ENCODE peak calls at places on chromosomes 4 and X, in nine cellular contexts. C is stomach, Y is gastrocnemius medialis, I is esophagus squamous epithelium, Z is lower lobe of right lung, N is mesenchymal stem cell, R is astrocyte, B is neural progenitor cell, A is pancreas. Q is an unnamed sample.

GRCh38 chr4:128796934-128797333 is 12.6 kb upstream of the JADE1 start:
- DNase-seq in Y (no peak), Z (no peak), I (no peak), A (no peak), R (no peak), N (no peak), C (peak; percentile 36), B (no peak), Q (no peak)

GRCh38 chr4:52057196-52057595 is 6.1 kb downstream of the SPATA18 start:
- DNase-seq in Z (no peak), R (no peak), A (no peak), C (no peak), I (no peak), B (no peak), Y (no peak), N (peak; percentile 51), Q (no peak)

GRCh38 chr4:99612704-99613103 is 38.1 kb downstream of the MTTP start:
- DNase-seq in Y (no peak), I (no peak), N (no peak), A (peak; percentile 12), C (no peak), R (no peak), B (no peak), Z (no peak), Q (no peak)

GRCh38 chr4:8079916-8080753 is 78.5 kb downstream of the ABLIM2 start:
- DNase-seq in Y (no peak), A (no peak), Z (peak; percentile 30), I (no peak), R (no peak), B (peak; percentile 27), N (no peak), C (no peak), Q (no peak)

GRCh38 chrX:20254712-20255299 is 11.9 kb downstream of the RPS6KA3 start:
- DNase-seq in C (no peak), I (no peak), N (no peak), B (no peak), Y (no peak), R (peak; percentile 56), A (no peak), Z (no peak), Q (no peak)

GRCh38 chrX:19836337-19836736 is 51.1 kb downstream of the SH3KBP1 start:
- DNase-seq in Z (no peak), N (no peak), Y (no peak), I (no peak), R (no peak), C (no peak), B (no peak), A (no peak), Q (no peak)

GRCh38 chr4:182913621-182914020 is 3.6 kb downstream of the DCTD start:
- DNase-seq in C (no peak), R (no peak), A (no peak), Z (no peak), N (no peak), I (no peak), B (no peak), Y (no peak), Q (no peak)

GRCh38 chr4:67915400-67915966 is 31.7 kb upstream of the TMPRSS11D start:
- DNase-seq in Z (no peak), N (no peak), B (no peak), A (no peak), I (no peak), Y (no peak), C (no peak), R (no peak), Q (no peak)

GRCh38 chr4:117577686-117578085 is 456.6 kb upstream of the NDST3 start:
- DNase-seq in Y (no peak), A (no peak), B (no peak), R (peak; percentile 22), C (no peak), I (no peak), Z (no peak), N (peak; percentile 33), Q (no peak)

GRCh38 chrX:147333821-147334220 is 519.3 kb upstream of the CXorf51A start:
- DNase-seq in I (no peak), N (no peak), B (no peak), A (no peak), C (no peak), Z (no peak), Y (no peak), R (no peak), Q (peak; percentile 47)

GRCh38 chr4:84920591-84920990 is 45.9 kb downstream of the WDFY3 start:
- DNase-seq in R (peak; percentile 62), Y (no peak), Z (no peak), N (peak; percentile 73), A (no peak), C (no peak), I (no peak), B (no peak), Q (no peak)

GRCh38 chr4:144649646-144650045 is 3.7 kb downstream of the HHIP start:
- DNase-seq in Y (no peak), A (no peak), B (peak; percentile 78), R (no peak), N (no peak), Z (no peak), I (no peak), C (no peak), Q (no peak)

GRCh38 chrX:132651411-132652086 is 162.7 kb upstream of the MBNL3 start:
- DNase-seq in A (no peak), I (no peak), Z (no peak), N (peak; percentile 39), B (no peak), Y (no peak), C (no peak), R (peak; percentile 26), Q (no peak)

GRCh38 chr4:54525602-54526001 is 132.2 kb upstream of the KIT start:
- DNase-seq in Y (no peak), I (no peak), C (no peak), A (no peak), N (peak; percentile 60), Z (no peak), B (no peak), R (peak; percentile 82), Q (no peak)

GRCh38 chr4:83149885-83150562 is 35.5 kb upstream of the PLAC8 start:
- DNase-seq in C (no peak), I (no peak), Z (no peak), Y (no peak), R (no peak), N (no peak), B (no peak), A (no peak), Q (no peak)

DNA sequence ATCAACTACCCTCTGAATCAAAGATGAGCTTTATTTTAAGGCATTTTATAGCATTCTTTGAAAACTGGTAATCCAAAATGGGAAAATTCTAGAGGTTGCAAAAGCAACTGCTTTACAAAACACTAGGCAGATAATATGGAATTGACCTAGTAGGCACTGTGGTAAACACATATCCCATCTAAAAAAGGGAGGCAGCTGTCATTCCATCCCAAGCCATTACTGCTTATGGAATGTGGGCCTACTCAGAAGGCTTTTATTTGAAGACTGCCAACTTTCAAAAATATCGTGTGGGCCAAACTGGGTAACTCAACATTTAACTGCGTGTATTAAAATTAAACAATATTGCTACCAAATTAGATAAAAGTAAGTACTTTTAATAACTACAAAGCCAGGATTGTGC is 19.3 kb downstream of the UBE2D3 start:
- DNase-seq in Z (no peak), I (no peak), C (no peak), Y (no peak), A (no peak), B (no peak), R (no peak), N (no peak), Q (no peak)
- H3K4me1 ChIP-seq in Z (peaks cover 46% of the 10 kb centered on the region), I (no peaks in the 10 kb centered on the region), C (peaks cover 5% of the 10 kb centered on the region), Y (peaks cover 67% of the 10 kb centered on the region), A (peaks cover 6% of the 10 kb centered on the region), B (peaks cover 24% of the 10 kb centered on the region), R (peaks cover 14% of the 10 kb centered on the region), N (peaks cover 8% of the 10 kb centered on the region), Q (peaks cover 9% of the 10 kb centered on the region)

GRCh38 chr4:176833416-176833815 is 40.7 kb upstream of the VEGFC start:
- DNase-seq in B (peak; percentile 42), C (no peak), N (peak; percentile 34), R (no peak), A (no peak), Z (no peak), I (no peak), Y (no peak), Q (no peak)
- H3K4me3 ChIP-seq in B (no peak overlapping the region), C (no peak overlapping the region), N (peak overlapping the region; percentile 8), R (no peak overlapping the region), A (no peak overlapping the region), Z (no peak overlapping the region), I (no peak overlapping the region), Y (no peak overlapping the region), Q (no peak overlapping the region)

GRCh38 chr4:94530073-94530472 is 78.3 kb downstream of the PDLIM5 start:
- DNase-seq in Y (no peak), I (no peak), Z (no peak), C (no peak), B (no peak), N (no peak), A (no peak), R (no peak), Q (no peak)
- H3K4me1 ChIP-seq in Y (peaks cover 98% of the 10 kb centered on the region), I (peaks cover 8% of the 10 kb centered on the region), Z (peaks cover 41% of the 10 kb centered on the region), C (peaks cover 37% of the 10 kb centered on the region), B (peaks cover 19% of the 10 kb centered on the region), N (peaks cover 4% of the 10 kb centered on the region), A (peaks cover 5% of the 10 kb centered on the region), R (peaks cover 24% of the 10 kb centered on the region), Q (no peaks in the 10 kb centered on the region)

GRCh38 chr4:145863191-145863590 is 75.4 kb downstream of the ZNF827 start:
- DNase-seq in B (no peak), R (no peak), N (no peak), I (no peak), Z (no peak), A (no peak), C (no peak), Y (no peak), Q (no peak)

GRCh38 chr4:145865274-145865941 is 73.2 kb downstream of the ZNF827 start:
- DNase-seq in A (no peak), B (no peak), Z (no peak), Y (no peak), N (no peak), C (no peak), I (no peak), R (no peak), Q (no peak)

GRCh38 chr4:145867416-145867815 is 71.2 kb downstream of the ZNF827 start:
- DNase-seq in Y (no peak), I (no peak), R (no peak), A (no peak), N (no peak), Z (no peak), C (no peak), B (no peak), Q (no peak)

DNA sequence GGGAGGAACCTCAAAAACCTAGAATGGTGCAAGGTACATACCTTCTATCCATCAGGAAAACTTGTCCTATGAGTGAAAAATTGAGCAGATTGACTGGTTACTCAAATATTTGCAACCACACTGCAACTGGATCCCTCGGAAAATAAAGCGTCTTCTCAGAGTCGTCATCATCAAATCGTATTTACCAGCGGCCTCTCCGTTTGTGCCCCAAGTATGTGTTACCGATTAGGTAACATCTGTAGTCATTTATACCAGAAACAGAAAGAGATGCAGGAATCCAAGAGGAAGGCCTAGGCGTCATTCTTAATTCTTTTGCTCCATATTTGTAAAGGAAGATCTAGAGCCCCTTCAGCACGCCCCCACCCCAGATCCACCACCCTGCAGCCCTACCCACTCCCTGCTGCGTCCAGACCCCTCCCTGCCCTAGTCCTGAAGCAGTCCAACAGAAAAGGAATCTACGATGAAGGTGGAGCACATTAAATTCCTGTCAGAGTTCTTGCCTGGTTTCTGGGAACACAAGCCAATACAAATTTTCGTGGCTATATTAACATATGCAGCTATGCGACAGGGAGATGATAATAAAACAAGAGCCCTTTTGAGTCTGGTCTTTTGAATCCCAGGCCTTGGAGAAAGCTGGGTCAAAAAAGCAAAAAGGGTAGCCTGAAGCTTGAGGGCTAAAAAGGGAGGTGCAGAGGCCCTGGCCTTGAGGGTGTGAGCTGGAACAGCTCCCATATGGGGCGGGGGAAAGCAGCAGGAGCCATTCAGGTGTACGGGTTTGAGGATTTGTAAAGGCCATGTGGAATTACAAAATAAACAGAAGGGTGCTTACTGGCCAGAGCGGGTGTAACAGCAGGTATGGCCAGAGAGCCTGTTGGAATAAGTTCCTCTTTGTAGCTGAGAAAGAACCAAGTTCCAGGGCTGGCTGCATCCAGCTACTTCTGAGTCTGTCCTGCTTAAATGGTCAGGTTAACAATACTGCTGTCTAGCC is 77.0 kb downstream of the ZNF827 start:
- DNase-seq in A (peak; percentile 30), Y (no peak), I (no peak), R (peak; percentile 66), N (no peak), B (no peak), Z (peak; percentile 61), C (peak; percentile 34), Q (no peak)
- H3K4me3 ChIP-seq in A (no peak overlapping the region), Y (no peak overlapping the region), I (no peak overlapping the region), R (no peak overlapping the region), N (no peak overlapping the region), B (no peak overlapping the region), Z (no peak overlapping the region), C (no peak overlapping the region), Q (no peak overlapping the region)